ENCODE peak calls at places on chromosomes 12 and 14, in four cellular contexts. X is HepG2, O is K562, W is H1. H is an unnamed sample.

GRCh38 chr14:74539503-74539902 is 45.9 kb downstream of the ISCA2 start:
- DNase-seq in X (no peak), O (no peak), W (no peak), H (no peak)

GRCh38 chr14:88189040-88189839 is 133.8 kb downstream of the KCNK10 start:
- DNase-seq in X (peak; percentile 81), O (peak; percentile 80), W (no peak), H (peak; percentile 25)

GRCh38 chr14:76950043-76951020 is 78.2 kb downstream of the IRF2BPL start:
- DNase-seq in X (no peak), O (no peak), W (no peak), H (no peak)

GRCh38 chr12:37545759-37546158 is 770.8 kb upstream of the ALG10B start:
- DNase-seq in X (no peak), O (no peak), W (no peak), H (no peak)

GRCh38 chr14:36605506-36605857 is 23.1 kb upstream of the NKX2-8 start:
- DNase-seq in X (peak; percentile 33), O (no peak), W (no peak), H (no peak)

GRCh38 chr14:93056840-93057585 is 58.7 kb downstream of the ITPK1 start:
- DNase-seq in X (peak; percentile 77), O (no peak), W (no peak), H (no peak)

GRCh38 chr14:75422169-75422568 is 5.7 kb upstream of the JDP2 start:
- DNase-seq in X (peak; percentile 21), O (no peak), W (no peak), H (no peak)

GRCh38 chr12:8950287-8950574 is 786 bp upstream of the M6PR start:
- DNase-seq in X (no peak), O (no peak), W (no peak), H (no peak)

GRCh38 chr12:117874842-117875434 is 93.9 kb downstream of the KSR2 start:
- DNase-seq in X (peak; percentile 45), O (peak; percentile 73), W (peak; percentile 49), H (no peak)

GRCh38 chr14:59215353-59215752 is 26.9 kb downstream of the DAAM1 start:
- DNase-seq in X (peak; percentile 78), O (no peak), W (no peak), H (no peak)

GRCh38 chr12:40820794-40821484 is 128.7 kb downstream of the CNTN1 start:
- DNase-seq in X (no peak), O (no peak), W (no peak), H (no peak)

GRCh38 chr12:76080017-76080728 is 4.3 kb downstream of the NAP1L1 start:
- DNase-seq in X (peak; percentile 7), O (no peak), W (no peak), H (no peak)

GRCh38 chr12:64895541-64895940 is 71.1 kb downstream of the TBC1D30 start:
- DNase-seq in X (no peak), O (no peak), W (no peak), H (no peak)

GRCh38 chr14:82855912-82856381 is 1322.3 kb upstream of the SEL1L start:
- DNase-seq in X (no peak), O (no peak), W (no peak), H (no peak)

GRCh38 chr12:30989754-30990153 is 63.2 kb downstream of the TSPAN11 start:
- DNase-seq in X (peak; percentile 39), O (peak; percentile 19), W (no peak), H (no peak)

GRCh38 chr12:53098354-53098981 is 1.0 kb downstream of the IGFBP6 start:
- DNase-seq in X (no peak), O (peak; percentile 62), W (no peak), H (no peak)

GRCh38 chr12:46370792-46371717 is 1.5 kb downstream of the SLC38A2 start:
- DNase-seq in X (peak; percentile 75), O (peak; percentile 94), W (no peak), H (no peak)

GRCh38 chr12:120206228-120206627 is 5.3 kb upstream of the RPLP0 start:
- DNase-seq in X (no peak), O (no peak), W (no peak), H (no peak)

GRCh38 chr12:30999723-31000122 is 73.2 kb downstream of the TSPAN11 start:
- DNase-seq in X (no peak), O (no peak), W (no peak), H (no peak)

GRCh38 chr12:5124401-5124800 is 80.7 kb downstream of the KCNA5 start:
- DNase-seq in X (no peak), O (no peak), W (no peak), H (no peak)

GRCh38 chr12:114165921-114166320 is 199.8 kb upstream of the RBM19 start:
- DNase-seq in X (no peak), O (no peak), W (no peak), H (no peak)

GRCh38 chr14:103576371-103577024 is 13.7 kb downstream of the COA8 start:
- DNase-seq in X (no peak), O (no peak), W (no peak), H (no peak)

GRCh38 chr12:31859232-31859977 is 99.8 kb upstream of the RESF1 start:
- DNase-seq in X (no peak), O (no peak), W (no peak), H (peak; percentile 63)

GRCh38 chr12:66035289-66035961 is 95.1 kb downstream of the LLPH start:
- DNase-seq in X (peak; percentile 42), O (peak; percentile 34), W (no peak), H (no peak)

GRCh38 chr12:94386422-94386821 is 73.2 kb downstream of the CEP83 start:
- DNase-seq in X (peak; percentile 47), O (peak; percentile 16), W (no peak), H (no peak)

GRCh38 chr12:124510301-124510970 is 57.0 kb downstream of the NCOR2 start:
- DNase-seq in X (peak; percentile 42), O (peak; percentile 29), W (no peak), H (no peak)

GRCh38 chr14:23556700-23557440 is 799 bp downstream of the THTPA start:
- DNase-seq in X (no peak), O (no peak), W (no peak), H (no peak)

GRCh38 chr12:52945389-52946232 is 3.3 kb upstream of the KRT18 start:
- DNase-seq in X (peak; percentile 92), O (no peak), W (peak; percentile 53), H (no peak)

GRCh38 chr14:58078471-58078870 is 73.5 kb downstream of the ARMH4 start:
- DNase-seq in X (no peak), O (no peak), W (no peak), H (no peak)

GRCh38 chr14:100864960-100865681 is 38.4 kb downstream of the RTL1 start:
- DNase-seq in X (no peak), O (peak; percentile 45), W (no peak), H (no peak)

GRCh38 chr12:126663304-126664094 is 1598.3 kb downstream of the AACS start:
- DNase-seq in X (peak; percentile 1), O (peak; percentile 53), W (peak; percentile 7), H (no peak)

GRCh38 chr14:71711619-71712018 is 220.6 kb upstream of the RGS6 start:
- DNase-seq in X (no peak), O (no peak), W (no peak), H (no peak)

DNA sequence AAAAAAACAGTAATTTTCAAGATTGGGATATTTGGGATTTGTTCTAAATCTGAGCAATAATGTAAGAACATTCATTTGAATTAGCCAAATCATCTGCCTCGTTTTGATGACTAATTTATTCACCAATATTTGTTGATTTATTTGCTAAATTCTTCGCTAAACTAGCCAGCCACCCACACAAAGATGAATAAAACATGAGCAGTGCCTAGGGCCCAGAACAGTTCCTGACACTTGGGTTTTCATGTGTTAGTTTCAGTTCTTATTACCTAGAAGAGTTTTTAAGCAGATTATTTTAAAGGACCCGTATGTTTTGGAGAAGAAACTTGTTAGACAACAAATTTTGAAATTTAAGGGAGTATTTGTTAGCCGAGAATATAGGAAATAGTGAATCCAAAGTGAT is 1.5 kb downstream of the ETNK1 start:
- DNase-seq in X (no peak), O (peak; percentile 31), W (no peak), H (peak; percentile 20)
- TF ChIP-seq HDAC6 in X (no peak), O (no peak), W (no peak), H (no peak)

GRCh38 chr12:49623142-49623899 is at the start of gene PRPF40B:
- DNase-seq in X (peak; percentile 77), O (peak; percentile 91), W (peak; percentile 78), H (peak; percentile 36)
- TF ChIP-seq HDAC6 in X (no peak), O (no peak), W (no peak), H (no peak)

DNA sequence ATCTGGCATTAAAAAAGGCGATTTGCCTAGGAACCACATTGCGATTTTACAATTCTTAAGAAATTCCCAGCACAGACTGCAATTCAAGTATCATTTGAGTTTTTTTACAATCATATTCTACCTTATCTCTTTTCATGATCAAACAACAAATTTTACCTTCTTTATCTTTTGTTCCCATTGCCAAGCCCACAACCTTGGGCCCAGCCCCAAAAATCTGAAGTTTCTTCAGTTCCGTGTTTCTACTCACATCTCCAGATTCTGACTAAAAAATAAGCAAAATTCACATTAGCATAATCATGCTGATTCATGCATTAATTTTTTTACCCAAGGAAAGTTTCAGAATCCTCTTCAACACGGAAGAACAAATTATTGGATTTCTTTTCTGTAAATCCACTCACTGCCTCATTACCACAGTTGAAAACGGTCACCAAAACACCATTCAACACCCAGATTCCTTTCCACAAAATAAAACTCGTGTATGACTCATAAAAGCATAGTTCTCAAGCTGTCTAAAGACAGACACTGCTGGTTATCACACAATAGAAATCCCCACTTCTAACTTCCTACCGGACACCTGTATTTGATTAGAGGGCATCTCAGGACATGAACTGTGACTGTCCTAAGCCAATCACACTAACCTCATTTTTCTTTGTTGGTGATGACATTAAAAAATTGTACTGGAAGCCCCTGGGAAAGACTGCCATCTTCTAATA is 32.7 kb downstream of the KDM5A start:
- DNase-seq in X (no peak), O (no peak), W (no peak), H (no peak)
- TF ChIP-seq HDAC6 in X (no peak), O (no peak), W (no peak), H (no peak)

GRCh38 chr14:91482278-91483023 is 27.7 kb downstream of the PPP4R3A start:
- DNase-seq in X (no peak), O (no peak), W (no peak), H (no peak)
- TF ChIP-seq HDAC6 in X (no peak), O (no peak), W (no peak), H (no peak)

DNA sequence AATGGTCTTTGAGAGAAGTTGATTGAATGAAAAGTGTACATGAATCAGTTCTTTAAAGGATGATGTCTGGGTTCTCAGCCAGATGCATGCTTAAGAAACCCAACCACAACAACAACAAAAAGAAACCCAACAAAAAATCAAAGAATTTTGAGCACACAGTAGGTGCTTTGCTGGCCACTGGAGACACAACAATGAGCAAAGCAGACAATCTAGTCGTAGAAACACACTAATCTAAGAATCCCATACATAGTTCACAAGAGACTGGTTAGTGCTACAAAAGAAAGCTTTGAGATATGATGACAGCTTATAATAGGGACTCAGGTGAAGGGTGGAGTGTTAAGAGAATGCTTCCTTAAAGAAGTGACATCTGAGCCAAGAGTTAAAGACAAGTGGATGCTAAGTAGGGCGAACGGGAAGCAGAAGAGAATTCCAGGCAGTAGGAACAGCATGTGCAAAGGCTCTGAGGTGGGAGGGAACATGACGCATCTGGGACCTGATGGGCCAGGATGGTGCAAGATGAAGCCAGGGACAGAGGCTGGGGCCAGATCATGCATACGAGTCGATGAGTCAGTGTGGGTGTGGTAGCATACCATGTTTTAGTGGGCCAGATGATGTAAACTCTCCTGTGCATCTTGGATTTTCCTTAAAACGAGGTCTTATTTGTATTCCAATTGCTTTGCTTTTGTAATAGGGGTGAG is 4.6 kb upstream of the HIP1R start:
- DNase-seq in X (no peak), O (peak; percentile 69), W (no peak), H (no peak)
- TF ChIP-seq HDAC6 in X (no peak), O (no peak), W (no peak), H (no peak)